ENCODE peak calls at places on chromosomes 5 and 9, in nine cellular contexts. B, M, J, I, G, K, Z, L and A are unnamed samples.

GRCh38 chr5:45800331-45800730 is 104.2 kb upstream of the HCN1 start:
- DNase-seq in B (no peak), J (no peak), I (no peak), G (no peak), M (no peak), Z (no peak), L (no peak), K (no peak), A (no peak)

GRCh38 chr9:121369595-121370265 is at the start of gene STOM:
- DNase-seq in G (peak; percentile 74), Z (peak; percentile 61), I (peak; percentile 93), B (peak; percentile 33), M (peak; percentile 73), L (peak; percentile 87), K (peak; percentile 81), J (peak; percentile 83), A (no peak)

GRCh38 chr5:145775893-145776444 is 59.2 kb downstream of the PRELID2 start:
- DNase-seq in G (no peak), J (peak; percentile 59), I (no peak), Z (no peak), L (peak; percentile 97), K (no peak), B (no peak), M (no peak), A (peak; percentile 74)

GRCh38 chr9:90946981-90947380 is 145.4 kb downstream of the SYK start:
- DNase-seq in L (no peak), M (no peak), J (peak; percentile 31), Z (no peak), I (no peak), G (no peak), K (no peak), B (no peak), A (no peak)

GRCh38 chr9:19460258-19460657 is 51.4 kb downstream of the ACER2 start:
- DNase-seq in Z (no peak), K (no peak), I (no peak), J (no peak), B (no peak), G (no peak), L (no peak), M (no peak), A (no peak)

GRCh38 chr9:115267788-115268187 is 149.8 kb upstream of the TNC start:
- DNase-seq in Z (no peak), G (no peak), M (peak; percentile 52), K (no peak), J (peak; percentile 43), B (no peak), I (no peak), L (peak; percentile 25), A (no peak)

GRCh38 chr9:136016221-136016881 is 55.2 kb upstream of the UBAC1 start:
- DNase-seq in I (peak; percentile 66), L (no peak), Z (no peak), B (no peak), G (no peak), M (no peak), J (no peak), K (peak; percentile 6), A (no peak)

GRCh38 chr9:93057024-93057702 is 1.3 kb upstream of the SUSD3 start:
- DNase-seq in I (no peak), B (no peak), M (peak; percentile 41), K (no peak), J (no peak), Z (no peak), G (no peak), L (no peak), A (no peak)

GRCh38 chr9:112112941-112113399 is 62.1 kb downstream of the SUSD1 start:
- DNase-seq in I (no peak), K (peak; percentile 64), Z (no peak), B (no peak), J (peak; percentile 61), M (peak; percentile 78), L (no peak), G (peak; percentile 47), A (peak; percentile 20)

GRCh38 chr9:91364005-91364404 is 2.3 kb upstream of the AUH start:
- DNase-seq in G (no peak), L (no peak), K (no peak), Z (no peak), B (no peak), I (no peak), M (no peak), J (no peak), A (no peak)

GRCh38 chr5:64210866-64211265 is 45.2 kb downstream of the RNF180 start:
- DNase-seq in B (no peak), K (no peak), M (peak; percentile 57), Z (peak; percentile 6), G (no peak), L (peak; percentile 89), I (no peak), J (peak; percentile 14), A (no peak)

GRCh38 chr5:123035320-123035949 is 1.1 kb downstream of the PPIC start:
- DNase-seq in L (peak; percentile 49), G (peak; percentile 36), K (peak; percentile 44), B (no peak), I (no peak), M (peak; percentile 84), Z (no peak), J (peak; percentile 77), A (peak; percentile 27)

GRCh38 chr5:124343451-124343867 is 403.0 kb downstream of the ZNF608 start:
- DNase-seq in J (peak; percentile 12), G (no peak), M (no peak), B (no peak), L (peak; percentile 86), Z (no peak), I (no peak), K (no peak), A (no peak)

GRCh38 chr5:36934740-36935356 is 58.3 kb downstream of the NIPBL start:
- DNase-seq in L (peak; percentile 78), K (no peak), I (no peak), G (no peak), M (no peak), B (no peak), Z (no peak), J (no peak), A (no peak)

GRCh38 chr9:129166962-129167557 is 11.0 kb downstream of the IER5L start:
- DNase-seq in L (peak; percentile 77), K (peak; percentile 89), I (peak; percentile 81), M (peak; percentile 87), Z (no peak), B (no peak), G (peak; percentile 87), J (peak; percentile 92), A (no peak)

GRCh38 chr9:104073770-104074133 is 20.4 kb upstream of the SMC2 start:
- DNase-seq in I (no peak), G (no peak), B (no peak), Z (no peak), K (peak; percentile 17), J (no peak), L (no peak), M (no peak), A (no peak)